ENCODE peak calls at places on chromosomes 4 and X, in nine cellular contexts. N is AG04450, F is body of pancreas, H is fibroblast of lung, D is neural crest cell, J is progenitor cell of endocrine pancreas, O is heart right ventricle, Y is cardiac fibroblast, G is nephron progenitor cell. C is an unnamed sample.
A peak's percentile ranks its signal among the peaks of the same experiment; 100 is the strongest.

GRCh38 chr4:42397256-42397634 is at the start of gene SHISA3:
- DNase-seq in N (no peak), F (no peak), H (peak; percentile 19), D (peak; percentile 43), J (no peak), O (peak; percentile 14), Y (peak; percentile 48), G (no peak), C (no peak)

GRCh38 chr4:184959309-184959708 is 59.0 kb upstream of the HELT start:
- DNase-seq in N (no peak), F (no peak), H (no peak), D (no peak), J (no peak), O (no peak), Y (no peak), G (no peak), C (no peak)

GRCh38 chrX:124346064-124346876 is at the start of gene SH2D1A:
- DNase-seq in N (no peak), F (no peak), H (no peak), D (no peak), J (no peak), O (no peak), Y (no peak), G (no peak), C (no peak)

GRCh38 chrX:34288782-34289181 is 156.7 kb upstream of the FAM47A start:
- DNase-seq in N (no peak), F (no peak), H (no peak), D (no peak), J (no peak), O (no peak), Y (peak; percentile 2), G (no peak), C (no peak)

GRCh38 chrX:120726294-120726693 is 96.4 kb upstream of the C1GALT1C1 start:
- DNase-seq in N (no peak), F (no peak), H (no peak), D (no peak), J (no peak), O (no peak), Y (no peak), G (no peak), C (no peak)

GRCh38 chr4:115249808-115250207 is 136.4 kb upstream of the NDST4 start:
- DNase-seq in N (no peak), F (no peak), H (peak; percentile 34), D (no peak), J (no peak), O (no peak), Y (no peak), G (no peak), C (no peak)

GRCh38 chrX:129006491-129006890 is 516.8 kb downstream of the SMARCA1 start:
- DNase-seq in N (no peak), F (no peak), H (no peak), D (no peak), J (no peak), O (no peak), Y (no peak), G (no peak), C (no peak)

GRCh38 chrX:55201930-55202579 is 18.1 kb upstream of the PAGE5 start:
- DNase-seq in N (no peak), F (no peak), H (no peak), D (no peak), J (no peak), O (no peak), Y (peak; percentile 6), G (no peak), C (no peak)

GRCh38 chrX:108261541-108262218 is 170.1 kb downstream of the ATG4A start:
- DNase-seq in N (peak; percentile 81), F (no peak), H (peak; percentile 37), D (no peak), J (no peak), O (no peak), Y (peak; percentile 83), G (no peak), C (no peak)

GRCh38 chrX:132751043-132751690 is 207.3 kb downstream of the HS6ST2 start:
- DNase-seq in N (no peak), F (no peak), H (no peak), D (no peak), J (no peak), O (no peak), Y (peak; percentile 7), G (no peak), C (no peak)

GRCh38 chr4:47213971-47214370 is 182.6 kb downstream of the GABRB1 start:
- DNase-seq in N (peak; percentile 66), F (no peak), H (peak; percentile 98), D (no peak), J (no peak), O (no peak), Y (peak; percentile 97), G (no peak), C (no peak)

GRCh38 chr4:164571593-164572385 is 182.1 kb upstream of the SMIM31 start:
- DNase-seq in N (no peak), F (no peak), H (peak; percentile 82), D (no peak), J (no peak), O (no peak), Y (no peak), G (no peak), C (no peak)

GRCh38 chr4:55132775-55133174 is 7.4 kb upstream of the KDR start:
- DNase-seq in N (no peak), F (no peak), H (no peak), D (no peak), J (no peak), O (no peak), Y (no peak), G (no peak), C (no peak)

GRCh38 chrX:20181563-20182329 is 40.1 kb upstream of the EIF1AX start:
- DNase-seq in N (no peak), F (no peak), H (no peak), D (no peak), J (no peak), O (no peak), Y (no peak), G (no peak), C (no peak)

GRCh38 chr4:186808635-186809018 is 85.0 kb upstream of the FAT1 start:
- DNase-seq in N (peak; percentile 70), F (no peak), H (peak; percentile 97), D (no peak), J (no peak), O (no peak), Y (peak; percentile 76), G (no peak), C (no peak)

GRCh38 chr4:1603413-1604135 is 80.5 kb downstream of the FAM53A start:
- DNase-seq in N (no peak), F (no peak), H (no peak), D (no peak), J (no peak), O (no peak), Y (no peak), G (no peak), C (peak; percentile 85)

GRCh38 chr4:106201373-106201772 is 114.6 kb downstream of the TBCK start:
- DNase-seq in N (no peak), F (no peak), H (peak; percentile 6), D (no peak), J (no peak), O (no peak), Y (peak; percentile 36), G (no peak), C (no peak)

GRCh38 chr4:168449740-168450442 is 30.4 kb downstream of the DDX60L start:
- DNase-seq in N (no peak), F (no peak), H (peak; percentile 81), D (no peak), J (no peak), O (no peak), Y (peak; percentile 91), G (no peak), C (no peak)

GRCh38 chr4:169530048-169530447 is 82.3 kb downstream of the NEK1 start:
- DNase-seq in N (no peak), F (no peak), H (no peak), D (no peak), J (no peak), O (no peak), Y (peak; percentile 1), G (no peak), C (no peak)
- TF ChIP-seq CTCF in N (no peak), F (no peak), H (no peak), D (no peak), J (no peak), O (no peak), Y (no peak), G (no peak), C (no peak)

DNA sequence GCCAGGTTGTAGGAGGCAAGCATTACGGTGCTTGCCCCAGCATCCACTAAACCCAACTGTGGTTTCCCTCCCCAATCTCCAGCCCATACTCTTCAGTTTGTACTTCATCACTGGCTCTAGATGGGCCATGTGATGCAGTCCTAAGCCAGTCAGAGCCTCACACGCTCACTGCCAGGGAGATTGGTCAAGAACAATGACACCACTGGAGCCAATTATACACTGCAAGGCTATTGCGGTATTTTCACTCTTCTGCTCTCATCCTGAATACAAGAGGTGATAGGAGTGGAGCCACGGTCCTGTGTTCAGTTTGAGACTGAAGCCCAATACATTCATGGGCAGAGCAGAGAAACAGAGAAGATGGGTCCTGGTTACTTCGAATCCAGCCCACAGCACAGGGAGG is 58.4 kb downstream of the SEPSECS start:
- DNase-seq in N (no peak), F (no peak), H (no peak), D (no peak), J (no peak), O (no peak), Y (no peak), G (no peak), C (no peak)
- TF ChIP-seq CTCF in N (no peak), F (no peak), H (no peak), D (no peak), J (no peak), O (no peak), Y (no peak), G (no peak), C (no peak)

DNA sequence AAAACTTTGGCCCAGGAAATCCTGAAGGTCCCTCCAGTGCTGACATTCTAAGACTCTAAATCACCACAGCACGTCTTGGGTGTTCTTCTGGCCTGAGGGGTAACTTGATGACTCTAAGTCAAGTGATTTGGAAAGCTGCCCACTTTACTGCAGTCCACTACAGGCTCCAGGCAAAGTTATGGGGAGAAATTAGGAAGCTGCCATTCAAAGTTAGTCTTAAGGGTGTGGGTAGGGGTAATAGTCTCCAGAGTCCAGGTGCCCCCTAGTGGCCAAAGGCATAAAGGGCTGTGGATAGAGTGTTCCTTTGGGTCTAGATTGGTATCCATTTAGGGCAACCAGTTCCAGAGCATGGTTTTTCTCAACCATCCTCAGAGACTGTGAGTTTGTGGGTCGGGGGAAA is 38.7 kb upstream of the SLC16A2 start:
- DNase-seq in N (peak; percentile 10), F (peak; percentile 52), H (peak; percentile 74), D (peak; percentile 54), J (peak; percentile 23), O (peak; percentile 32), Y (peak; percentile 64), G (peak; percentile 63), C (no peak)
- TF ChIP-seq CTCF in N (peak; percentile 82), F (peak; percentile 56), H (peak; percentile 62), D (peak; percentile 75), J (peak; percentile 78), O (peak; percentile 66), Y (peak; percentile 73), G (peak; percentile 75), C (peak; percentile 80)

GRCh38 chr4:30001628-30002027 is 718.5 kb upstream of the PCDH7 start:
- DNase-seq in N (no peak), F (no peak), H (no peak), D (no peak), J (no peak), O (no peak), Y (no peak), G (no peak), C (no peak)
- TF ChIP-seq CTCF in N (no peak), F (no peak), H (no peak), D (no peak), J (no peak), O (no peak), Y (no peak), G (no peak), C (no peak)

C was measured in chondrocyte.